ENCODE peak calls at places on chromosome X, in nine cellular contexts. H is astrocyte, G is endodermal cell, N is PC-3, O is PC-9, Y is body of pancreas, D is prostate gland, Z is thyroid gland, S is GM23248. L is an unnamed sample.

GRCh38 chrX:78452356-78452755 is 124.9 kb upstream of the CYSLTR1 start:
- DNase-seq in N (peak), D (no peak), H (no peak), G (no peak), O (no peak), Y (no peak), S (peak), Z (no peak), L (no peak)

GRCh38 chrX:20026278-20026677 is 35.4 kb upstream of the BCLAF3 start:
- DNase-seq in D (no peak), O (no peak), H (peak), S (peak), N (peak), Y (no peak), G (no peak), Z (no peak), L (no peak)

GRCh38 chrX:103585421-103586313 is at the start of gene TCEAL4:
- DNase-seq in G (peak), S (peak), H (no peak), Y (peak), D (peak), N (peak), O (no peak), Z (peak), L (peak)

GRCh38 chrX:13369541-13370140 is 49.8 kb upstream of the ATXN3L start:
- DNase-seq in S (no peak), H (no peak), N (no peak), D (no peak), O (no peak), G (no peak), Z (no peak), Y (no peak), L (no peak)

GRCh38 chrX:151695583-151695930 is 299 bp downstream of the PRRG3 start:
- DNase-seq in Y (no peak), N (no peak), D (no peak), O (no peak), S (no peak), G (no peak), H (no peak), Z (no peak), L (no peak)

GRCh38 chrX:39759526-39760224 is 338.1 kb downstream of the BCOR start:
- DNase-seq in D (peak), G (peak), Y (peak), S (peak), N (peak), H (peak), O (no peak), Z (peak), L (no peak)

GRCh38 chrX:45714864-45715263 is 514.2 kb upstream of the DIPK2B start:
- DNase-seq in Z (peak), D (no peak), G (no peak), S (peak), Y (no peak), H (peak), O (no peak), N (peak), L (no peak)

GRCh38 chrX:11381464-11381863 is 88.3 kb downstream of the AMELX start:
- DNase-seq in O (no peak), G (peak), D (peak), H (no peak), N (peak), Y (peak), Z (peak), S (peak), L (no peak)

GRCh38 chrX:1397001-1397400 is 5.1 kb upstream of the SLC25A6 start:
- DNase-seq in S (no peak), Z (no peak), Y (peak), D (no peak), G (no peak), O (no peak), N (no peak), H (no peak), L (no peak)

GRCh38 chrX:17291141-17291900 is 83.7 kb upstream of the NHS start:
- DNase-seq in H (no peak), D (peak), O (peak), S (no peak), Y (no peak), G (no peak), N (peak), Z (no peak), L (no peak)

GRCh38 chrX:149267878-149268813 is 237.0 kb downstream of the IDS start:
- DNase-seq in G (no peak), Z (no peak), O (no peak), S (no peak), Y (no peak), H (no peak), N (no peak), D (no peak), L (no peak)

GRCh38 chrX:143945171-143945570 is 61.3 kb downstream of the UBE2NL start:
- DNase-seq in G (no peak), S (no peak), Y (no peak), D (no peak), N (no peak), Z (no peak), H (no peak), O (no peak), L (no peak)

GRCh38 chrX:10597871-10598270 is 22.5 kb downstream of the MID1 start:
- DNase-seq in Y (peak), G (peak), H (no peak), O (no peak), D (no peak), S (peak), N (peak), Z (peak), L (no peak)

GRCh38 chrX:107709266-107709795 is 66.3 kb downstream of the TSC22D3 start:
- DNase-seq in Y (no peak), O (no peak), H (no peak), S (no peak), D (no peak), N (no peak), G (peak), Z (no peak), L (no peak)

GRCh38 chrX:21375795-21376069 is 1.5 kb downstream of the CNKSR2 start:
- DNase-seq in S (no peak), N (no peak), H (no peak), Y (no peak), Z (no peak), G (peak), D (no peak), O (no peak), L (no peak)

GRCh38 chrX:49165901-49166881 is 3.6 kb downstream of the MAGIX start:
- DNase-seq in H (peak), O (no peak), Y (peak), S (peak), N (no peak), D (peak), Z (peak), G (peak), L (peak)

GRCh38 chrX:21740329-21741274 is 17.3 kb downstream of the SMPX start:
- DNase-seq in Z (peak), O (no peak), N (no peak), Y (peak), D (peak), S (no peak), H (no peak), G (peak), L (peak)

GRCh38 chrX:4240541-4241194 is 527.2 kb upstream of the PRKX start:
- DNase-seq in N (no peak), Z (no peak), Y (no peak), G (no peak), D (no peak), H (no peak), S (no peak), O (no peak), L (no peak)

GRCh38 chrX:134624046-134624430 is 34.2 kb downstream of the PLAC1 start:
- DNase-seq in G (no peak), N (no peak), O (no peak), H (peak), Y (no peak), S (peak), Z (no peak), D (no peak), L (no peak)

GRCh38 chrX:119071381-119071780 is 1.4 kb upstream of the CT47C1 start:
- DNase-seq in S (no peak), G (no peak), N (no peak), O (no peak), Y (no peak), Z (no peak), D (no peak), H (no peak), L (no peak)

GRCh38 chrX:44945736-44946135 is 72.7 kb downstream of the KDM6A start:
- DNase-seq in G (no peak), D (no peak), Y (no peak), N (peak), S (no peak), Z (no peak), O (no peak), H (no peak), L (no peak)

GRCh38 chrX:111129949-111130348 is 34.0 kb downstream of the PAK3 start:
- DNase-seq in H (no peak), Y (no peak), G (no peak), S (no peak), Z (no peak), D (no peak), N (no peak), O (no peak), L (no peak)

GRCh38 chrX:776529-777230 is 146.1 kb downstream of the SHOX start:
- DNase-seq in D (no peak), Y (peak), Z (no peak), S (no peak), H (no peak), O (peak), G (no peak), N (peak), L (no peak)

GRCh38 chrX:53831662-53832635 is 145.4 kb upstream of the HUWE1 start:
- DNase-seq in D (peak), S (peak), Y (peak), O (no peak), G (peak), Z (peak), H (peak), N (peak), L (peak)

GRCh38 chrX:30301977-30302376 is 7.2 kb downstream of the NR0B1 start:
- DNase-seq in Z (no peak), O (no peak), N (peak), D (no peak), S (peak), Y (no peak), H (peak), G (peak), L (no peak)

GRCh38 chrX:136768469-136769084 is 12.2 kb downstream of the ARHGEF6 start:
- DNase-seq in H (peak), Y (peak), Z (peak), G (peak), N (peak), O (peak), S (peak), D (no peak), L (peak)

GRCh38 chrX:100328342-100328741 is 81.7 kb downstream of the PCDH19 start:
- DNase-seq in Z (no peak), H (no peak), S (no peak), N (no peak), D (no peak), Y (no peak), G (no peak), O (no peak), L (no peak)

GRCh38 chrX:40085086-40085551 is 12.6 kb downstream of the BCOR start:
- DNase-seq in S (peak), N (peak), H (peak), O (peak), D (peak), Z (peak), Y (peak), G (peak), L (no peak)

DNA sequence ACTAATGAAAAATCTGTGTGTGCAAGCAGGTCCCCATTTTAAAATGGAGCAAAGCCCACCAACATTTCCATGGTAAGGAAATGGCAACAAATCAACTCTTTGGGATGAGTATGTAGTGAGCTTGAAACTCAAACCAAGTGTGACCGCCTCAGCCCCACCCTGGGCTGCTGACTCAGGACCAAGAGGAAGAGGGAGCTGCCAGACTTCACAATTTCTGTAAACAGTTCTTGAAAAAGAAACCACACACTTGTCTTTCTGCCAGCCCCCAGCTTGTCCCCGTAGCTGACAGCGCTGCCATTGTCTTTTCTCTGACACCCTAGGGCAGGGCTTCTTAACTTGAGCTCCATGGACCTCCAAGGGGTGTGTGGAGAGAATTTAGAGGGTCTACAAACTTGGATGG is 10.3 kb downstream of the RTL5 start:
- DNase-seq in Y (no peak), G (peak), Z (peak), D (peak), N (peak), O (no peak), S (peak), H (peak), L (peak)
- H3K27ac ChIP-seq in Y (no peak), G (no peak), Z (peak), D (no peak), N (peak), O (no peak), S (peak), H (no peak), L (peak)

DNA sequence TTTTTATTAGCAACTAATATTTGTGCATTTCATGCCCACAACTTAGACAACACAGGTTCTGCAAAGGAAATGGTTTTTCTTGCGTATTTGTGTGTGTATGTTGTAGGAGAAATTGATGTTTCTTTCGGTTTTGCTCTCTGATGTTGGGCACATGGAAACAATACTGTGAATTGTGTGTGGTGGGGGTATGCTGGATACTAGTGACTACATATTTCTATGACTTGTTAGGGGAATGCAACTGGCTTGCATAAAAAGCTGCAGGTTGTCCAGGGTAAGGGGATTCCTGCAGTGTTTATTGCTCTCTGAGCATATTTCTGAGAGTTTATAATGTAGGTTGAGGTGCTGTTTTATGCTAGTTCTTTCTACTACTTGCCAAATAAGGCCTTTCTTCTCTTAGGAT is 11.6 kb downstream of the DLG3 start:
- DNase-seq in O (no peak), D (no peak), Y (no peak), H (no peak), S (no peak), N (no peak), G (no peak), Z (no peak), L (no peak)
- H3K4me3 ChIP-seq in O (peak), D (peak), Y (peak), H (peak), S (no peak), N (peak), G (peak), Z (no peak), L (no peak)

GRCh38 chrX:153934473-153935325 is at the start of gene NAA10:
- DNase-seq in N (peak), D (peak), G (peak), Z (peak), Y (peak), S (peak), O (no peak), H (peak), L (peak)
- H3K27ac ChIP-seq in N (no peak), D (no peak), G (no peak), Z (no peak), Y (no peak), S (peak), O (no peak), H (peak), L (no peak)

GRCh38 chrX:41895826-41896225 is 27.5 kb downstream of the CASK start:
- DNase-seq in N (no peak), Z (no peak), Y (no peak), S (peak), H (no peak), D (no peak), G (no peak), O (no peak), L (no peak)
- H3K4me3 ChIP-seq in N (no peak), Z (no peak), Y (no peak), S (no peak), H (no peak), D (no peak), G (no peak), O (no peak), L (no peak)

DNA sequence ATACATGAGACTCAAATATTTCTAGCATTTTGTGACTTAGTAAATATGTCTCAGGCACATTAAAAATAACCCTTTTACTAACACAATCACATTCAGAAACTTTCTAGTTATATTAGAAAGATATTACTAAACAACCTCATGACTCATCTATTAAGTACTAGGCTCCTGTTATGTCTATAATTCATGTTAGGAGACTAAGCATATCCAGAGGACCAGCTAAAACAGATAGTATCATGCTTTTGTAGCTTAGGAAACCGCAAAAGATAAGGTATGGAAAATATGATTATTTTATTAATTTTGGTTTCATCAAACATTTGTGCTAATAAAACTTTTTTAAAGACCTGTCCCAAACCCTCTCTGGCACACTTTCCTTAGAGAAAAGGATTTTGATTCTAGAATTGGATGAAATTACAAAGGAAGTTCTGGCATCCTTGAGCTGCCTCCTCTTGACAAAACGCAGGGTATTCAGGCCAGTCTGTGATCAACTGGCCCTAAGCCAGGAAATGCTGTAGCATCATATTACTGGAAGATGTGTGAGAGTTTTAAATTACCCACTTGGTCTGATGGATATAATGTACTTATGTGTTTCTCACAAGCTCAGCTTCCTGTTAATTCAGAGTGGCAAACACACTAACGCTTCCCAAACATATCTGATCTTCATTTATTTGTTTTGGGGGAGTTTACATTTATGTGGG is 60.4 kb downstream of the NRK start:
- DNase-seq in O (no peak), Z (no peak), N (no peak), D (no peak), H (peak), G (no peak), S (no peak), Y (no peak), L (no peak)
- H3K27ac ChIP-seq in O (no peak), Z (no peak), N (no peak), D (no peak), H (no peak), G (no peak), S (no peak), Y (no peak), L (no peak)

DNA sequence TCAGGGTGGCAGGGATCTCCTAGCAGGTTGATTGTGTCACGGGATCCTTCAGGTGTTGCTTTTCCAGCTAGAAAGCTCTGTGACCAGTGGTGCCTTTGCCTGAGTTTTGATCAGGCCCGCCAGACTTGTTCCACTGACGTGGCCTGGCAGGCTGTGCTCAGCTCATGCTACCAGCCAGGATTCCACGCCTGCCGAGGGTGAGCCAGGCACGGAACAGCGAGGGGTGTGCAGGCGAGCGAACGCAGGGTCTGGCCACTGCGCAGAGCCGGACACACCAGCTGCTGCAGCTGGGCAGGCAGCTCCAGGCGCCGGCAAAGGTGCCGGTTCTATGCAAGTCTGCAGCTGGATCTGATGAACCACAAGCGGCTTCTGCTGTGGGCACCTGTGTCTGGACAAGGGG is 17.1 kb upstream of the SAT1 start:
- DNase-seq in Z (no peak), Y (no peak), D (no peak), G (no peak), O (no peak), N (no peak), H (no peak), S (no peak), L (no peak)
- H3K4me3 ChIP-seq in Z (no peak), Y (no peak), D (no peak), G (no peak), O (no peak), N (no peak), H (no peak), S (no peak), L (no peak)

GRCh38 chrX:29297171-29297800 is 710.0 kb downstream of the IL1RAPL1 start:
- DNase-seq in G (no peak), S (no peak), N (no peak), Y (no peak), H (no peak), D (no peak), Z (no peak), O (no peak), L (no peak)
- H3K27ac ChIP-seq in G (no peak), S (no peak), N (no peak), Y (no peak), H (no peak), D (no peak), Z (no peak), O (no peak), L (no peak)

GRCh38 chrX:69139516-69139915 is 25.7 kb downstream of the PJA1 start:
- DNase-seq in Z (no peak), Y (no peak), H (peak), G (no peak), N (no peak), D (no peak), S (no peak), O (no peak), L (no peak)

GRCh38 chrX:69137911-69138310 is 27.3 kb downstream of the PJA1 start:
- DNase-seq in Y (no peak), D (no peak), G (no peak), S (no peak), O (no peak), N (no peak), H (no peak), Z (peak), L (no peak)

GRCh38 chrX:69138512-69138911 is 26.7 kb downstream of the PJA1 start:
- DNase-seq in N (no peak), D (no peak), S (peak), O (no peak), Y (no peak), H (no peak), G (no peak), Z (no peak), L (no peak)

GRCh38 chrX:69142688-69143239 is 22.5 kb downstream of the PJA1 start:
- DNase-seq in G (no peak), S (no peak), D (no peak), O (no peak), H (no peak), Y (no peak), Z (no peak), N (no peak), L (no peak)

DNA sequence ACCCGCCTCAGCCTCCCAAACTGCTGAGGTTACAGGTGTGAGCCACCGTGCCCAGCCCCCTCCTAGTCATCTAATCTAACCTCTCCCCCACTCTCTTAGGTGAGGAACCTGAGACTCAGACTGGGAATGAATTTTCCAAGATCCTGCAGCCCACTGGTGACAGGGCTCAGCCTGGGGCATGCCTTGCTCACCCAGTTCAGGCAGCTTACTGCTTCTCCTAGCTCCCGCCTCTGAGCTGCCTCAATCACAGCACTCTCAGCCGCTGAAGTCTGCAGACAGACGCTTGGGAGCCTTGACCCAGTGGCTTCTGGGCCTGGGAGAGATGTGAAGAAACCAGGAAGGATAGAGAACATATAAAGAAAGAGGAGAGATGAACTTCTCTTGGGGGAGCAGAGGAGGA is 24.4 kb downstream of the PJA1 start:
- DNase-seq in S (no peak), N (no peak), Y (no peak), H (no peak), Z (no peak), G (no peak), D (no peak), O (no peak), L (no peak)
- H3K4me3 ChIP-seq in S (no peak), N (no peak), Y (no peak), H (no peak), Z (no peak), G (no peak), D (no peak), O (no peak), L (no peak)

GRCh38 chrX:123764967-123765871 is 32.4 kb upstream of the THOC2 start:
- DNase-seq in S (peak), G (peak), N (peak), Z (peak), D (peak), O (peak), Y (peak), H (peak), L (peak)
- H3K27ac ChIP-seq in S (peak), G (peak), N (peak), Z (peak), D (peak), O (peak), Y (peak), H (peak), L (peak)

L was measured in heart right ventricle.